ENCODE peak calls at places on chromosomes 13 and 19, in four cellular contexts. W is adrenal gland, A is GM23338, H is dorsolateral prefrontal cortex. T is an unnamed sample.

GRCh38 chr19:39524495-39524894 is 8.2 kb downstream of the EID2B start:
- DNase-seq in W (no peak), H (no peak), A (no peak), T (no peak)

GRCh38 chr13:30341815-30342570 is 34.6 kb upstream of the KATNAL1 start:
- DNase-seq in A (no peak), W (peak), H (peak), T (no peak)

GRCh38 chr13:26497991-26498423 is 59.5 kb upstream of the WASF3 start:
- DNase-seq in H (no peak), A (no peak), W (no peak), T (no peak)

GRCh38 chr13:20191311-20191901 is 1.3 kb downstream of the GJB2 start:
- DNase-seq in A (peak), W (no peak), H (no peak), T (no peak)

GRCh38 chr13:31012285-31013024 is 80.0 kb downstream of the TEX26 start:
- DNase-seq in W (no peak), H (no peak), A (peak), T (no peak)

GRCh38 chr19:2365201-2365970 is 5.3 kb downstream of the TMPRSS9 start:
- DNase-seq in A (no peak), H (no peak), W (no peak), T (no peak)

GRCh38 chr19:39916236-39916635 is 18.2 kb downstream of the FCGBP start:
- DNase-seq in A (no peak), H (no peak), W (no peak), T (no peak)

GRCh38 chr19:11435833-11436313 is 438 bp downstream of the PRKCSH start:
- DNase-seq in W (no peak), A (peak), H (no peak), T (no peak)

GRCh38 chr19:39924389-39924788 is 10.0 kb downstream of the FCGBP start:
- DNase-seq in W (no peak), A (peak), H (no peak), T (no peak)

GRCh38 chr19:14555918-14556661 is 15.8 kb downstream of the NDUFB7 start:
- DNase-seq in W (no peak), A (no peak), H (no peak), T (no peak)

GRCh38 chr13:44961997-44962396 is 27.3 kb downstream of the NUFIP1 start:
- DNase-seq in A (no peak), H (no peak), W (no peak), T (no peak)

GRCh38 chr13:99442273-99442895 is 58.9 kb upstream of the TM9SF2 start:
- DNase-seq in H (no peak), A (peak), W (peak), T (no peak)

GRCh38 chr13:49098771-49099512 is 121.2 kb upstream of the MLNR start:
- DNase-seq in A (peak), H (no peak), W (no peak), T (no peak)

GRCh38 chr13:40876020-40876738 is 86.8 kb downstream of the SLC25A15 start:
- DNase-seq in W (no peak), H (no peak), A (no peak), T (no peak)

GRCh38 chr13:67119481-67119883 is 110.7 kb downstream of the PCDH9 start:
- DNase-seq in A (no peak), H (no peak), W (no peak), T (no peak)

GRCh38 chr13:79880820-79881219 is 399.9 kb downstream of the NDFIP2 start:
- DNase-seq in A (no peak), W (no peak), H (no peak), T (no peak)

GRCh38 chr13:108902557-108903155 is 273.2 kb downstream of the MYO16 start:
- DNase-seq in W (no peak), H (no peak), A (no peak), T (no peak)

GRCh38 chr13:94849254-94849653 is 136.9 kb upstream of the SOX21 start:
- DNase-seq in W (no peak), H (no peak), A (no peak), T (no peak)

GRCh38 chr13:49836516-49836915 is 44.0 kb upstream of the KPNA3 start:
- DNase-seq in W (no peak), A (peak), H (no peak), T (no peak)

GRCh38 chr13:97130201-97130600 is 91.9 kb upstream of the MBNL2 start:
- DNase-seq in W (no peak), A (no peak), H (no peak), T (no peak)

GRCh38 chr19:2199215-2199614 is 35.5 kb downstream of the DOT1L start:
- DNase-seq in W (no peak), A (peak), H (no peak), T (no peak)

GRCh38 chr19:52227196-52227940 is 37.5 kb downstream of the PPP2R1A start:
- DNase-seq in W (no peak), A (no peak), H (no peak), T (no peak)

GRCh38 chr19:38315657-38316476 is at the start of gene YIF1B:
- DNase-seq in A (peak), W (peak), H (peak), T (peak)

GRCh38 chr19:3694361-3695123 is 5.7 kb downstream of the PIP5K1C start:
- DNase-seq in A (no peak), W (no peak), H (no peak), T (no peak)

GRCh38 chr13:95644611-95645052 is at the start of gene DZIP1:
- DNase-seq in W (peak), A (peak), H (peak), T (peak)

GRCh38 chr19:17243854-17244617 is 1.7 kb downstream of the NR2F6 start:
- DNase-seq in A (peak), W (peak), H (no peak), T (no peak)

GRCh38 chr19:8517551-8518442 is 3.8 kb upstream of the ZNF414 start:
- DNase-seq in W (no peak), A (no peak), H (no peak), T (no peak)

GRCh38 chr19:35063940-35064818 is 22.7 kb downstream of the HPN start:
- DNase-seq in W (no peak), A (no peak), H (no peak), T (peak)

GRCh38 chr13:57353831-57354230 is 186.8 kb downstream of the PRR20E start:
- DNase-seq in A (no peak), W (no peak), H (no peak), T (no peak)

GRCh38 chr13:91758724-91759123 is 360.3 kb downstream of the GPC5 start:
- DNase-seq in H (no peak), A (no peak), W (no peak), T (no peak)
- H3K27ac ChIP-seq in H (no peak), A (no peak), W (no peak), T (no peak)

GRCh38 chr13:75628811-75629210 is 7.3 kb upstream of the LMO7 start:
- DNase-seq in H (no peak), A (no peak), W (no peak), T (no peak)
- H3K27ac ChIP-seq in H (no peak), A (no peak), W (no peak), T (no peak)

DNA sequence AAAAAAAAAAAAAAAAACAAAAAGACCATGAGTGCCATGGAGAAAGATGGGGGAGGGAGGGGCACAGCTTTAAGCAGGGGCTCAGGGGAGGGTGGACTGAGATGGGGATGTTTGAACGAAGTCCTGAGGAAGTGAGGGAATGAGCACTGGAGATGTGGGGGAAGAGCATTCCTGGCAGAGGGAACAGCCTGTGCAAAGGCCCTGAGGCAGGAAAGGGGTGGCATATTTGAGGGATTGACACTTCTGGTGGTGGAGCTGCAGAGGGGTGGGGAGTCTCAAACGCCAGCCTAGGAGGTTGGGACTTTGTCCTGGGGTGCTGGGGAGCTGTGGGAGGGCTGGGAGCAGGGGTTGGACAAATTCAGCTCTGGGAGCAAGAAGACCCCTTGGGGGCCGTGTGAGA is 29.2 kb downstream of the MYH14 start:
- DNase-seq in W (no peak), H (no peak), A (no peak), T (no peak)
- H3K27ac ChIP-seq in W (no peak), H (no peak), A (no peak), T (no peak)

GRCh38 chr19:47511128-47511517 is 3.7 kb downstream of the NAPA start:
- DNase-seq in H (no peak), A (no peak), W (peak), T (no peak)

GRCh38 chr19:47509973-47510372 is 4.9 kb downstream of the NAPA start:
- DNase-seq in W (peak), H (peak), A (no peak), T (peak)

GRCh38 chr19:47509170-47509847 is 5.6 kb downstream of the NAPA start:
- DNase-seq in H (no peak), A (no peak), W (no peak), T (no peak)

GRCh38 chr19:47511681-47512080 is 3.2 kb downstream of the NAPA start:
- DNase-seq in H (peak), W (no peak), A (no peak), T (no peak)

GRCh38 chr19:47510516-47511127 is 4.2 kb downstream of the NAPA start:
- DNase-seq in H (peak), W (no peak), A (peak), T (peak)
- H3K27ac ChIP-seq in H (peak), W (peak), A (peak), T (peak)

GRCh38 chr13:100461309-100462035 is 127.1 kb downstream of the GGACT start:
- DNase-seq in A (peak), W (no peak), H (no peak), T (no peak)
- H3K27ac ChIP-seq in A (no peak), W (no peak), H (no peak), T (no peak)

GRCh38 chr13:111187879-111188643 is 73.0 kb downstream of the ARHGEF7 start:
- DNase-seq in H (no peak), A (no peak), W (no peak), T (no peak)
- H3K27ac ChIP-seq in H (peak), A (no peak), W (no peak), T (peak)